ENCODE peak calls at places on chromosomes 3 and 15, in four cellular contexts. Y is Peyer's patch, D is adrenal gland, Z is OCI-LY7. L is an unnamed sample.

GRCh38 chr15:47184405-47185221 is 532.7 kb upstream of the SEMA6D start:
- DNase-seq in D (no peak), Z (no peak), Y (no peak), L (no peak)

GRCh38 chr15:91898843-91899242 is 45.3 kb downstream of the SLCO3A1 start:
- DNase-seq in Z (no peak), D (no peak), Y (no peak), L (no peak)

GRCh38 chr15:88563638-88564037 is 17.2 kb upstream of the DET1 start:
- DNase-seq in Z (no peak), Y (no peak), D (no peak), L (no peak)

GRCh38 chr3:123020709-123021108 is 6.9 kb downstream of the SEMA5B start:
- DNase-seq in Z (no peak), D (no peak), Y (no peak), L (no peak)

GRCh38 chr3:171967932-171968678 is 71.3 kb upstream of the FNDC3B start:
- DNase-seq in D (no peak), Y (no peak), Z (no peak), L (no peak)

GRCh38 chr3:169026543-169027181 is 636.9 kb downstream of the MECOM start:
- DNase-seq in Y (peak; percentile 49), D (no peak), Z (no peak), L (no peak)

GRCh38 chr3:11713171-11713570 is 69.5 kb upstream of the VGLL4 start:
- DNase-seq in D (no peak), Z (no peak), Y (no peak), L (no peak)

GRCh38 chr3:169771651-169772529 is 1.3 kb upstream of the MYNN start:
- DNase-seq in Z (peak; percentile 85), Y (peak; percentile 74), D (peak; percentile 57), L (peak; percentile 59)

GRCh38 chr3:178320481-178321352 is 215.5 kb upstream of the KCNMB2 start:
- DNase-seq in Y (no peak), Z (no peak), D (no peak), L (no peak)

GRCh38 chr15:51883436-51883835 is 54.0 kb downstream of the TMOD3 start:
- DNase-seq in Y (no peak), D (no peak), Z (no peak), L (no peak)

GRCh38 chr15:73366766-73367623 is 1.8 kb downstream of the HCN4 start:
- DNase-seq in Y (no peak), Z (no peak), D (no peak), L (no peak)

GRCh38 chr3:156638271-156638670 is 36.1 kb upstream of the TIPARP start:
- DNase-seq in D (no peak), Z (no peak), Y (no peak), L (no peak)

GRCh38 chr3:52721002-52721741 is 15.3 kb downstream of the SPCS1 start:
- DNase-seq in Z (peak; percentile 66), Y (no peak), D (no peak), L (no peak)

GRCh38 chr3:73614385-73614784 is 10.4 kb downstream of the PDZRN3 start:
- DNase-seq in D (no peak), Z (no peak), Y (peak; percentile 50), L (no peak)

GRCh38 chr3:123951522-123952447 is 9.2 kb downstream of the CCDC14 start:
- DNase-seq in Y (no peak), Z (no peak), D (no peak), L (no peak)

GRCh38 chr15:47473857-47474256 is 243.4 kb upstream of the SEMA6D start:
- DNase-seq in Y (no peak), Z (no peak), D (peak; percentile 16), L (no peak)

GRCh38 chr3:10467904-10468610 is 37.3 kb downstream of the ATP2B2 start:
- DNase-seq in Y (no peak), D (peak; percentile 69), Z (no peak), L (no peak)

GRCh38 chr15:31869640-31870335 is 160.5 kb upstream of the CHRNA7 start:
- DNase-seq in Y (no peak), D (peak; percentile 29), Z (no peak), L (no peak)
- H3K4me3 ChIP-seq in Y (peak overlapping the region; percentile 52), D (no peak overlapping the region), Z (no peak overlapping the region), L (no peak overlapping the region)

GRCh38 chr3:174859756-174860155 is 622 bp downstream of the NAALADL2 start:
- DNase-seq in Y (no peak), D (no peak), Z (no peak), L (no peak)
- H3K27ac ChIP-seq in Y (peak overlapping the region; percentile 67), D (no peak overlapping the region), Z (no peak overlapping the region), L (no peak overlapping the region)

GRCh38 chr15:33064878-33065277 is 129.6 kb downstream of the FMN1 start:
- DNase-seq in D (no peak), Y (no peak), Z (no peak), L (no peak)
- H3K4me3 ChIP-seq in D (no peak overlapping the region), Y (no peak overlapping the region), Z (no peak overlapping the region), L (no peak overlapping the region)

GRCh38 chr15:59289574-59289973 is 82.9 kb downstream of the LDHAL6B start:
- DNase-seq in Y (no peak), Z (no peak), D (no peak), L (no peak)

GRCh38 chr15:59292393-59292792 is 80.3 kb downstream of the MYO1E start:
- DNase-seq in D (no peak), Z (no peak), Y (no peak), L (no peak)

GRCh38 chr15:59291214-59291551 is 81.5 kb downstream of the MYO1E start:
- DNase-seq in Y (no peak), Z (no peak), D (no peak), L (no peak)

GRCh38 chr15:59294574-59294960 is 78.1 kb downstream of the MYO1E start:
- DNase-seq in Y (peak; percentile 23), Z (no peak), D (no peak), L (no peak)

GRCh38 chr15:59290311-59291213 is 82.1 kb downstream of the MYO1E start:
- DNase-seq in Y (peak; percentile 45), D (no peak), Z (peak; percentile 22), L (no peak)
- H3K27ac ChIP-seq in Y (no peak overlapping the region), D (no peak overlapping the region), Z (no peak overlapping the region), L (no peak overlapping the region)

GRCh38 chr3:62665627-62666433 is 209.4 kb downstream of the CADPS start:
- DNase-seq in D (peak; percentile 65), Y (peak; percentile 87), Z (peak; percentile 90), L (no peak)
- H3K4me3 ChIP-seq in D (no peak overlapping the region), Y (no peak overlapping the region), Z (peak overlapping the region; percentile 21), L (no peak overlapping the region)

DNA sequence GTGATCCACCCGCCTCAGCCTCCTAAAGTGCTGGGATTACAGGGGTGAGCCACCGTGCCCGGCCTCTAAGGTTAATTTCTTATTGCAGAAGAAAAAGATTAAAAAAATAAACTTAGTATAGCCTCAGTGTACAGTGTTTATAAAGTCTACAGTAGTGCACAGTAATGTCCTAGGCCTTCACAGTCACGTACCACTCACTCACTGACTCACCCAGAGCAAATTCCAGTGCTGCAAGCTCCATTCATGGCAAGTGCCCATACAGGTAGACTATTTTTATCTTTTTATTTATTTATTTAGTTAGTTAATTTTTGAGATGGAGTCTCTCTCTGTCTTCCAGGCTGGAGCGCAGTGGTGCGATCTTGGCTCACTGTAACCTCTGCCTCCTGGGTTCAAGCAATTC is 3.2 kb upstream of the FLNB start:
- DNase-seq in D (no peak), Y (peak; percentile 62), Z (no peak), L (no peak)
- H3K27ac ChIP-seq in D (no peak overlapping the region), Y (no peak overlapping the region), Z (no peak overlapping the region), L (no peak overlapping the region)

DNA sequence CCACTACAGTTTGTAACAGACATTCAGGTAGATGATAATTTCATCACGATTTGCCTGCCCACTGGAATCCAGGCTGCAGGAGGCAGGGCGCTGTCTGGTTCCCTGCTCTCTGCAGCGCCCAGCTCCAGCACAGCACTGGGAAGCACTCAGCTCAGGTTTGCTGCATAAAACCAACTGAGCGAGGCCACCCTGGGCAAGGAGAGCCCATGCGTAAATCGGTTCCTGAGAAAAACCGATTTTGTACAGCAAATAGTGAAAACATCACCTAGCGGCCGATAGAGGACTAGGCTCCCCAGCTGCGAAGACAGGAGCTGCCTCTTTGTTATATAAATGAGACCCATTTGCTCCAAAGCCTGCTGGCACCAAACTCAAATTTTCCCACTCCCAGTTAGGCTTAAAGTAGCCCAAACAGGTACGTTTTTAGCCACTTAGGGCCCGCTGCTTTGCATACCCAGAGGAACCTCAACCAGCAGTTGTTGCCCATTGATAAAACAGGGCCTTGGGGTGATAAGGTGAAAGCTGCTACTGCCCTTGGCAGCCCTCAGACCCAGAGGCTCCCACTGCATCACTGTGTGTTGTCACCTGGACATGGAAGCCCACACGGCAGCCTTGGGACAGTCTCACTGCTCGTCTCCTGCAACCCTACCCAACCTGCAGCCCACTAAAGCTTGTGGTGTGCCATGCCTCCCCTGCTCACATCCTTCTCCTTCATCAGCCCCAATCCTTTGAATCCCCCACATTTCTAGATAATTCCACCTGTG is 47.5 kb downstream of the ALDH1L1 start:
- DNase-seq in Z (peak; percentile 35), Y (peak; percentile 26), D (peak; percentile 10), L (no peak)
- H3K4me3 ChIP-seq in Z (no peak overlapping the region), Y (no peak overlapping the region), D (no peak overlapping the region), L (no peak overlapping the region)

GRCh38 chr3:98980915-98981596 is 79.6 kb upstream of the DCBLD2 start:
- DNase-seq in D (no peak), Z (no peak), Y (no peak), L (no peak)

GRCh38 chr3:98984024-98984423 is 82.5 kb upstream of the DCBLD2 start:
- DNase-seq in D (no peak), Y (no peak), Z (no peak), L (no peak)

GRCh38 chr3:98979296-98979695 is 77.8 kb upstream of the DCBLD2 start:
- DNase-seq in Z (no peak), Y (no peak), D (no peak), L (no peak)

GRCh38 chr3:98985406-98985805 is 83.9 kb upstream of the DCBLD2 start:
- DNase-seq in Y (no peak), D (no peak), Z (no peak), L (no peak)

GRCh38 chr3:98982336-98982735 is 80.8 kb upstream of the DCBLD2 start:
- DNase-seq in Z (no peak), D (no peak), Y (no peak), L (no peak)
- H3K27ac ChIP-seq in Z (no peak overlapping the region), D (no peak overlapping the region), Y (no peak overlapping the region), L (no peak overlapping the region)

DNA sequence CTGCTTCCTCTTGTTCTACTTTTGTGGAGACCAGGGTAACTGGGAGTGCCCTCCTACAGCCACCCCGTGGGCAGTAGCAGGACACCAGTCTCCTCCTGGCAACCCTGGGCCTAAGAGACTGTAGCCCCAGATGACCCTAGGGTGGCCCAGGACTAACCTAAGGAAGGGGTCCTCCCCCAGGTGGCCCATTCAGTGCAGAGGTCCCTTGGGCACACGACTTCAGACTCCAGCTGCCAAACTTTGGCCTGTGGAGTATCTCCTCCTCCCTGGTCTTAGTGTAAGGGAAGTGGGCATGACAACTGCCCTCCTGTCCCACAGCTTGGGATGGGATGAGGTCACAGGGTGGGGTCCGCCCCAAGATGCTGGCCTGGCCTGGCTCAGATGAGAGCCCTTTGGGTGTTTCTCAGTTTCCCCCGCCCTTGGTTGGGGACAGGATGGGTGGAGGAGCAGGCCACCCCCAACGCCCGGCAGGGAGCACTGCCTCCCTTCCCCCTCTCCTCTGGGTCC is 4.8 kb downstream of the CSK start:
- DNase-seq in Y (peak; percentile 51), D (no peak), Z (peak; percentile 57), L (no peak)
- H3K4me3 ChIP-seq in Y (no peak overlapping the region), D (no peak overlapping the region), Z (peak overlapping the region; percentile 97), L (peak overlapping the region; percentile 80)

DNA sequence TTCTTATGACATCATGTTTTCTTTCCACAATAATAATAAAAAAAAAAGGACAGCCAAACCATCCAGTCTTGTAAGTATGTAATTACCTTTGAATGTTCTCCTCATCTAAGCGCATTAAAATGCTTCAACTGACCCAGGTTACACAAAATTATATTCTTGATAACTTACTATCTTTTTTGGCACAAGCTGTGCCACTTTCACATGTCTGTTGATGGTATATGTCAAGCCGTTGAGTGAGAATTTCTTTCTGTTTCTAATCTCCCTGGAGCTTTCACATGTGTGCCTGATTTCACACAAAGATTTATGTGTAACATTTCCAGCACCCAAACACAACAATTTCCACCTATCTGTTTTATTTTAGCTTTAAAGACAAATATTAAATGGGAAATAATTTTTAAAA is 238.6 kb upstream of the ZNF385D start:
- DNase-seq in Z (no peak), Y (no peak), D (no peak), L (no peak)
- H3K27ac ChIP-seq in Z (no peak overlapping the region), Y (no peak overlapping the region), D (no peak overlapping the region), L (no peak overlapping the region)